ENCODE peak calls at places on chromosomes 1 and 21, in nine cellular contexts. M is T-helper 17 cell; Q is NCI-H460; Z is activated CD4-positive, CD25-positive, alpha-beta regulatory T cell treated with anti-CD3 and anti-CD28 coated beads, Interleukin-2, amount 50 U/mL, for 16 hours; X is progenitor cell of endocrine pancreas; V is activated CD8-positive, alpha-beta memory T cell treated with anti-CD3 and anti-CD28 coated beads, Interleukin-2, amount 50 U/mL, for 4 hours; D is NCI-H774; N is retina; S is activated B cell treated with CpG ODN at 0.5 μM for 24 hours. R is an unnamed sample.

GRCh38 chr1:37602750-37603694 is 7.3 kb upstream of the GNL2 start:
- DNase-seq in M (no peak), Q (peak; percentile 44), Z (peak; percentile 22), X (peak; percentile 29), V (peak; percentile 33), D (peak; percentile 27), N (peak; percentile 54), S (no peak), R (no peak)

GRCh38 chr1:212313616-212314015 is 28.4 kb downstream of the PPP2R5A start:
- DNase-seq in M (no peak), Q (no peak), Z (no peak), X (no peak), V (no peak), D (no peak), N (no peak), S (no peak), R (no peak)

GRCh38 chr1:43421396-43421795 is 31.7 kb downstream of the SZT2 start:
- DNase-seq in M (no peak), Q (no peak), Z (no peak), X (no peak), V (no peak), D (no peak), N (no peak), S (no peak), R (no peak)

GRCh38 chr1:89047734-89048133 is 17.3 kb downstream of the GBP1 start:
- DNase-seq in M (no peak), Q (no peak), Z (no peak), X (no peak), V (no peak), D (no peak), N (no peak), S (no peak), R (no peak)

GRCh38 chr1:201999625-202000238 is 10.7 kb upstream of the ELF3 start:
- DNase-seq in M (no peak), Q (peak; percentile 70), Z (no peak), X (peak; percentile 12), V (no peak), D (peak; percentile 64), N (peak; percentile 53), S (no peak), R (peak; percentile 78)

GRCh38 chr1:220680085-220680687 is 10.0 kb upstream of the C1orf115 start:
- DNase-seq in M (no peak), Q (peak; percentile 53), Z (no peak), X (no peak), V (no peak), D (peak; percentile 52), N (peak; percentile 38), S (no peak), R (no peak)

GRCh38 chr1:10538608-10539355 is 64.0 kb downstream of the PEX14 start:
- DNase-seq in M (no peak), Q (no peak), Z (no peak), X (no peak), V (no peak), D (no peak), N (peak; percentile 47), S (no peak), R (no peak)

GRCh38 chr21:32861871-32862270 is 90.3 kb upstream of the PAXBP1 start:
- DNase-seq in M (no peak), Q (no peak), Z (no peak), X (no peak), V (no peak), D (no peak), N (no peak), S (no peak), R (no peak)

GRCh38 chr1:21084111-21084510 is 92.6 kb downstream of the EIF4G3 start:
- DNase-seq in M (no peak), Q (no peak), Z (no peak), X (no peak), V (no peak), D (no peak), N (no peak), S (no peak), R (no peak)

GRCh38 chr1:218479436-218480115 is 134.4 kb downstream of the TGFB2 start:
- DNase-seq in M (no peak), Q (no peak), Z (no peak), X (no peak), V (no peak), D (no peak), N (no peak), S (no peak), R (no peak)

GRCh38 chr1:158248771-158249170 is 5.5 kb upstream of the CD1A start:
- DNase-seq in M (no peak), Q (no peak), Z (no peak), X (no peak), V (no peak), D (no peak), N (no peak), S (no peak), R (no peak)

GRCh38 chr1:167529829-167530474 is 11.6 kb upstream of the CD247 start:
- DNase-seq in M (no peak), Q (no peak), Z (no peak), X (no peak), V (no peak), D (no peak), N (no peak), S (no peak), R (no peak)

GRCh38 chr1:221759436-221759835 is 17.5 kb upstream of the DUSP10 start:
- DNase-seq in M (no peak), Q (no peak), Z (no peak), X (no peak), V (no peak), D (no peak), N (peak; percentile 32), S (no peak), R (no peak)

GRCh38 chr1:229440821-229441537 is 7.1 kb upstream of the ACTA1 start:
- DNase-seq in M (no peak), Q (no peak), Z (no peak), X (no peak), V (no peak), D (no peak), N (no peak), S (no peak), R (no peak)

GRCh38 chr1:30527511-30528140 is 195.8 kb downstream of the MATN1 start:
- DNase-seq in M (no peak), Q (no peak), Z (no peak), X (no peak), V (no peak), D (no peak), N (no peak), S (no peak), R (no peak)

GRCh38 chr1:52907068-52907811 is 14.3 kb downstream of the ECHDC2 start:
- DNase-seq in M (no peak), Q (no peak), Z (no peak), X (no peak), V (no peak), D (no peak), N (no peak), S (no peak), R (no peak)

GRCh38 chr1:64004451-64004850 is 199.0 kb upstream of the UBE2U start:
- DNase-seq in M (no peak), Q (no peak), Z (no peak), X (no peak), V (no peak), D (no peak), N (no peak), S (no peak), R (no peak)

GRCh38 chr1:89104687-89105086 is 21.2 kb downstream of the GBP2 start:
- DNase-seq in M (no peak), Q (no peak), Z (no peak), X (no peak), V (no peak), D (no peak), N (no peak), S (no peak), R (no peak)

GRCh38 chr1:229376521-229376920 is 33.7 kb upstream of the CCSAP start:
- DNase-seq in M (no peak), Q (no peak), Z (no peak), X (no peak), V (no peak), D (no peak), N (no peak), S (no peak), R (no peak)

GRCh38 chr1:18948048-18948912 is 8.2 kb downstream of the IFFO2 start:
- DNase-seq in M (peak; percentile 68), Q (no peak), Z (no peak), X (no peak), V (peak; percentile 65), D (no peak), N (no peak), S (no peak), R (no peak)